ENCODE peak calls at places on chromosomes 1 and 21, in seven cellular contexts. E, U, S, L, J, M and F are unnamed samples.
A peak's percentile ranks its signal among the peaks of the same experiment; 100 is the strongest.

GRCh38 chr1:40185951-40186864 is 25.0 kb downstream of the RLF start:
- DNase-seq in E (no peak), U (peak; percentile 32), S (no peak), L (peak; percentile 93), J (no peak), M (no peak), F (peak; percentile 63)

GRCh38 chr1:161885013-161885412 is 118.9 kb downstream of the ATF6 start:
- DNase-seq in E (peak; percentile 76), U (no peak), S (no peak), L (peak; percentile 88), J (no peak), M (no peak), F (peak; percentile 51)

GRCh38 chr1:96966536-96967138 is 245.1 kb downstream of the PTBP2 start:
- DNase-seq in E (peak; percentile 84), U (peak; percentile 67), S (peak; percentile 67), L (peak; percentile 39), J (peak; percentile 76), M (peak; percentile 84), F (peak; percentile 73)

GRCh38 chr1:87334351-87335174 is 5.9 kb downstream of the LMO4 start:
- DNase-seq in E (peak; percentile 39), U (peak; percentile 88), S (peak; percentile 71), L (peak; percentile 37), J (no peak), M (no peak), F (no peak)

GRCh38 chr1:65459397-65459768 is 38.9 kb downstream of the LEPR start:
- DNase-seq in E (peak; percentile 50), U (peak; percentile 66), S (no peak), L (no peak), J (no peak), M (no peak), F (peak; percentile 61)

GRCh38 chr1:245262876-245263625 is 108.3 kb downstream of the KIF26B start:
- DNase-seq in E (no peak), U (no peak), S (no peak), L (no peak), J (no peak), M (no peak), F (peak; percentile 17)

GRCh38 chr1:96211166-96211565 is 510.4 kb upstream of the PTBP2 start:
- DNase-seq in E (no peak), U (peak; percentile 60), S (no peak), L (no peak), J (no peak), M (no peak), F (no peak)

GRCh38 chr1:212754715-212755114 is 36.9 kb downstream of the NSL1 start:
- DNase-seq in E (no peak), U (peak; percentile 34), S (no peak), L (no peak), J (no peak), M (no peak), F (no peak)

GRCh38 chr1:113784104-113784779 is 25.0 kb upstream of the PHTF1 start:
- DNase-seq in E (no peak), U (no peak), S (no peak), L (peak; percentile 41), J (no peak), M (no peak), F (peak; percentile 53)

GRCh38 chr1:16177306-16177705 is 21.4 kb upstream of the EPHA2 start:
- DNase-seq in E (no peak), U (no peak), S (no peak), L (no peak), J (no peak), M (no peak), F (no peak)

GRCh38 chr1:203271962-203272632 is 33.2 kb upstream of the BTG2 start:
- DNase-seq in E (no peak), U (no peak), S (no peak), L (no peak), J (no peak), M (no peak), F (no peak)

GRCh38 chr1:173868266-173869107 is at the start of gene ZBTB37:
- DNase-seq in E (peak; percentile 88), U (peak; percentile 98), S (peak; percentile 88), L (peak; percentile 42), J (peak; percentile 91), M (peak; percentile 94), F (no peak)

GRCh38 chr1:219774386-219774785 is 154.0 kb downstream of the SLC30A10 start:
- DNase-seq in E (no peak), U (no peak), S (no peak), L (no peak), J (no peak), M (no peak), F (no peak)

GRCh38 chr21:31184462-31184861 is 146.2 kb upstream of the KRTAP19-8 start:
- DNase-seq in E (no peak), U (peak; percentile 46), S (no peak), L (no peak), J (no peak), M (no peak), F (no peak)

GRCh38 chr1:37752583-37753471 is 12.1 kb downstream of the EPHA10 start:
- DNase-seq in E (no peak), U (peak; percentile 36), S (no peak), L (no peak), J (no peak), M (no peak), F (no peak)

GRCh38 chr1:103459385-103459784 is 66.1 kb upstream of the RNPC3 start:
- DNase-seq in E (no peak), U (no peak), S (no peak), L (peak; percentile 55), J (no peak), M (no peak), F (peak; percentile 29)

GRCh38 chr1:14435368-14436023 is 163.0 kb upstream of the KAZN start:
- DNase-seq in E (no peak), U (peak; percentile 70), S (no peak), L (no peak), J (no peak), M (no peak), F (no peak)

GRCh38 chr1:51629918-51630317 is 13.0 kb downstream of the OSBPL9 start:
- DNase-seq in E (no peak), U (no peak), S (no peak), L (no peak), J (no peak), M (no peak), F (no peak)

GRCh38 chr1:183197762-183198161 is 11.7 kb downstream of the LAMC2 start:
- DNase-seq in E (no peak), U (no peak), S (no peak), L (no peak), J (no peak), M (no peak), F (no peak)

GRCh38 chr1:223001653-223002634 is 141.1 kb downstream of the TLR5 start:
- DNase-seq in E (no peak), U (peak; percentile 73), S (no peak), L (no peak), J (no peak), M (no peak), F (peak; percentile 20)

GRCh38 chr1:52424757-52425265 is 20.4 kb downstream of the PRPF38A start:
- DNase-seq in E (no peak), U (no peak), S (no peak), L (no peak), J (no peak), M (no peak), F (peak; percentile 3)

GRCh38 chr1:46815133-46815532 is 16.3 kb downstream of the CYP4B1 start:
- DNase-seq in E (no peak), U (no peak), S (no peak), L (no peak), J (no peak), M (no peak), F (no peak)

DNA sequence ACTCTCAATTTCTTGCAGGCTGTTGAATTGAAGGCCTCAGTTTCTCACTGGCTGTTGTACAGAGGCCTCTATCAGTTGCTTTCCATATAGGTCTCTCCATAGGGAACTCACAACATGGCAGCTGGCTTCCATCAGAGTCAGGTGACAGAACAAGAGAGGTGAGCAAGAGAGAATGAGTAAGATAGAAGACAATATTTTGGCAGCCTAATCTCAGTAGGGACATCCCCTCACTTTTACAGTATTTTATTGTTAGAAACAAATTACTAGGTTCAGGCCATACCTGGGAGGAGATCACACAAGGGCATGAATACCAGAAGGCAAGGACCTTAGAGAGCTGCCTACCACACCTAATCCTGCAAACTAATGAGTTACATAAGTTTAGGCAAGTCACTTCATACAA is 162.8 kb downstream of the ATP6V1G3 start:
- DNase-seq in E (no peak), U (no peak), S (no peak), L (no peak), J (no peak), M (no peak), F (no peak)
- H3K4me3 ChIP-seq in E (no peak overlapping the region), U (no peak overlapping the region), S (no peak overlapping the region), L (no peak overlapping the region), J (no peak overlapping the region), M (no peak overlapping the region), F (no peak overlapping the region)

GRCh38 chr1:2258122-2258812 is 30.1 kb downstream of the SKI start:
- DNase-seq in E (peak; percentile 47), U (no peak), S (no peak), L (no peak), J (peak; percentile 4), M (no peak), F (no peak)
- H3K4me3 ChIP-seq in E (no peak overlapping the region), U (no peak overlapping the region), S (no peak overlapping the region), L (no peak overlapping the region), J (no peak overlapping the region), M (no peak overlapping the region), F (no peak overlapping the region)

GRCh38 chr1:27366411-27367159 is at the start of gene MAP3K6:
- DNase-seq in E (peak; percentile 55), U (peak; percentile 91), S (peak; percentile 63), L (peak; percentile 56), J (peak; percentile 95), M (peak; percentile 96), F (peak; percentile 76)

GRCh38 chr1:27363766-27364695 is 2.7 kb downstream of the MAP3K6 start:
- DNase-seq in E (no peak), U (no peak), S (peak; percentile 83), L (no peak), J (no peak), M (no peak), F (no peak)

GRCh38 chr1:27365372-27366112 is 1.2 kb downstream of the MAP3K6 start:
- DNase-seq in E (peak; percentile 91), U (peak; percentile 94), S (peak; percentile 88), L (peak; percentile 75), J (peak; percentile 93), M (peak; percentile 97), F (peak; percentile 87)

GRCh38 chr1:27366113-27366410 is 699 bp downstream of the MAP3K6 start:
- DNase-seq in E (peak; percentile 76), U (peak; percentile 91), S (peak; percentile 89), L (peak; percentile 53), J (peak; percentile 93), M (peak; percentile 97), F (peak; percentile 63)

GRCh38 chr1:27364696-27365371 is 1.9 kb downstream of the MAP3K6 start:
- DNase-seq in E (no peak), U (no peak), S (no peak), L (no peak), J (no peak), M (no peak), F (no peak)
- H3K4me3 ChIP-seq in E (peak overlapping the region; percentile 51), U (no peak overlapping the region), S (peak overlapping the region; percentile 37), L (peak overlapping the region; percentile 70), J (peak overlapping the region; percentile 72), M (no peak overlapping the region), F (peak overlapping the region; percentile 63)

GRCh38 chr1:78549366-78549765 is 58.6 kb downstream of the PTGFR start:
- DNase-seq in E (no peak), U (no peak), S (no peak), L (no peak), J (no peak), M (no peak), F (no peak)

GRCh38 chr1:78543941-78544630 is 53.3 kb downstream of the PTGFR start:
- DNase-seq in E (no peak), U (no peak), S (no peak), L (no peak), J (no peak), M (no peak), F (peak; percentile 86)

GRCh38 chr1:78541479-78541878 is 50.7 kb downstream of the PTGFR start:
- DNase-seq in E (no peak), U (no peak), S (no peak), L (no peak), J (no peak), M (no peak), F (no peak)

GRCh38 chr1:78547081-78547480 is 56.3 kb downstream of the PTGFR start:
- DNase-seq in E (no peak), U (no peak), S (no peak), L (no peak), J (no peak), M (no peak), F (peak; percentile 18)
- H3K4me3 ChIP-seq in E (no peak overlapping the region), U (no peak overlapping the region), S (no peak overlapping the region), L (no peak overlapping the region), J (no peak overlapping the region), M (no peak overlapping the region), F (no peak overlapping the region)